ENCODE peak calls at places on chromosomes 4 and X, in four cellular contexts. H is HepG2, Y is K562, A is GM12878. I is an unnamed sample.
A peak's percentile ranks its signal among the peaks of the same experiment; 100 is the strongest.

GRCh38 chrX:118116308-118117068 is at the start of gene KLHL13:
- DNase-seq in H (no peak), A (no peak), Y (peak; percentile 48), I (peak; percentile 41)

GRCh38 chr4:20253799-20254409 is 2.2 kb downstream of the SLIT2 start:
- DNase-seq in H (no peak), Y (no peak), A (no peak), I (peak; percentile 19)

GRCh38 chr4:36320130-36320902 is 38.9 kb downstream of the DTHD1 start:
- DNase-seq in H (no peak), Y (no peak), A (peak; percentile 54), I (no peak)

GRCh38 chr4:96170198-96170597 is 330.3 kb downstream of the PDHA2 start:
- DNase-seq in Y (peak; percentile 74), H (no peak), A (no peak), I (peak; percentile 1)

GRCh38 chrX:13898084-13898483 is 81.2 kb upstream of the GPM6B start:
- DNase-seq in Y (peak; percentile 29), H (no peak), A (peak; percentile 13), I (no peak)

GRCh38 chr4:185142563-185142910 is 529 bp upstream of the SLC25A4 start:
- DNase-seq in A (no peak), H (peak; percentile 37), Y (no peak), I (no peak)

GRCh38 chr4:112604590-112604989 is 32.1 kb downstream of the ZGRF1 start:
- DNase-seq in H (peak; percentile 39), A (peak; percentile 3), Y (peak; percentile 60), I (peak; percentile 1)

GRCh38 chrX:12548341-12548740 is 242.9 kb upstream of the PRPS2 start:
- DNase-seq in Y (peak; percentile 4), A (no peak), H (no peak), I (no peak)

DNA sequence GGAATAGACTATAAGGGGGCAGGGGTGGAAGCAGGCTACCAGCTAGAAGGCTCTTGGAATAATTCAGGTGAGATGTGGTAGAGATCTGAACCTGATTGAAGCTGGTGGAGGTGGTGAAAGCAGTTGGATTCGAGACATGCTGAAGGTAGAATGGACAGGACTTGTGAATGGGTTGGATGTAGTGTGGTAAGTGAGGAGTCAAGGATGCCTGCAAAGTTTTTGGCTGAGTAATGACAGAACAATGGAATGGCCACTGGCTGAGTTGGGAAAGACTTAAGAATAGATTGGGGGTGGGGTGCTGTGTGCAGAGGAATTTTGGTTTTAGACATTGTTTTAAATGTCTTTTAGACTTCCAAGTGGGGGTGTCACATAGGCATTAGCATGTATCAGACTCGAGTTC is 33.5 kb downstream of the HPF1 start:
- DNase-seq in A (no peak), Y (no peak), H (no peak), I (no peak)
- TF ChIP-seq POLR2AphosphoS5 in A (no peak), Y (peak; percentile 50), H (no peak), I (peak; percentile 18)

GRCh38 chr4:154985673-154986072 is 204.6 kb downstream of the RBM46 start:
- DNase-seq in Y (no peak), A (no peak), H (no peak), I (no peak)

GRCh38 chr4:154984616-154985015 is 203.5 kb downstream of the RBM46 start:
- DNase-seq in H (no peak), Y (no peak), A (no peak), I (no peak)

GRCh38 chr4:154983714-154984113 is 202.6 kb downstream of the RBM46 start:
- DNase-seq in A (no peak), H (no peak), Y (no peak), I (no peak)

GRCh38 chr4:154984148-154984547 is 203.1 kb downstream of the RBM46 start:
- DNase-seq in Y (no peak), H (no peak), A (peak; percentile 32), I (no peak)

DNA sequence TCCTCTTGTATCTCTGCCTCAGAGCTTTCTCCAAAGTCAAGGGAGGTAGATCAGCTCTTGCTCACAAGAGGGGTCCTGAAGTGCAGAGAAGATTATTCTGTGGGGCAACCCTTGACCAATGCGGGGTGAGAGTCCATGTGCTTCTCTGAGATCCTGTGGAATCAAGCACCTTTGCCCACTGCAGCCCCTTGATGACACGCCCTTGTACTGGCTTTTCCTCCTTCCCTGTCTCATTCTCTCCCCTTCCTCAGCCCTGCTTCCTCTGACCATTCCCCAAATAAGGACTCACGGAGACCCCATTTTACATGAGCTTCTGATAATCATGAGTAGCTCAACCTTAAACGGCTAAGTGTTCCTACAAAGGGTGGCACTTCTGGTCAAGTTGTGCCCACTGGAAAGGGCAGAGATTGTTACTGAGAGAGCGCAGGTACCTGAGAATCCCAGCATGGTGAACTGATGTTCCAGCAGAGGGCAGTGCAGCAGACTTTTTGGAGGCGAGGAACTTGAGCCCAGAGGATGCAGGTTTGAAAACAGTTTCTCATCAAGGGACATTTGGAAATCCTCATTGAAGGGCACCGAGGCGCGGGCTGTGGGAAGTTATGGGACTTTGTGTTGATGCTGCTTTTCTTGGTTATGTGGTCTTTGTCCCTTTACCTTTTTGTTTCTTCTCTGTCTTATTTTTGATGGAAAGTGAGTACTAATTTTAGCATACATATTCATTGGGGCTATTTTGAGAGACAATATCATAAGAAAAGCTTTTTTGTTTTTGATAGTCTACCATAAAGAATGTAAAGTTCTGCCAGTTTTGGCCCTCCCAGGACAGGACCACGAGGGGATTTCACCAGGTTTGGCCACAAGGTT is 201.3 kb downstream of the RBM46 start:
- DNase-seq in Y (peak; percentile 42), H (peak; percentile 32), A (peak; percentile 15), I (no peak)
- TF ChIP-seq TAF1 in Y (no peak), H (no peak), A (no peak), I (no peak)

GRCh38 chrX:2931612-2932011 is 2.5 kb upstream of the ARSD start:
- DNase-seq in H (no peak), Y (no peak), A (no peak), I (no peak)

GRCh38 chrX:2926664-2927275 is 2.4 kb downstream of the ARSD start:
- DNase-seq in Y (no peak), A (no peak), H (no peak), I (no peak)

GRCh38 chrX:2931155-2931554 is 2.0 kb upstream of the ARSD start:
- DNase-seq in H (no peak), Y (no peak), A (no peak), I (no peak)

GRCh38 chrX:2928583-2929434 is at the start of gene ARSD:
- DNase-seq in A (no peak), H (peak; percentile 74), Y (no peak), I (peak; percentile 30)

GRCh38 chrX:2928127-2928582 is 984 bp downstream of the ARSD start:
- DNase-seq in A (no peak), Y (no peak), H (peak; percentile 55), I (no peak)
- TF ChIP-seq POLR2A in A (no peak), Y (no peak), H (no peak), I (no peak)

GRCh38 chr4:48025005-48025404 is 8.4 kb downstream of the NIPAL1 start:
- DNase-seq in H (no peak), A (no peak), Y (no peak), I (no peak)
- TF ChIP-seq POLR2AphosphoS5 in H (no peak), A (no peak), Y (no peak), I (no peak)

GRCh38 chrX:153060095-153060445 is 3.8 kb downstream of the PNMA3 start:
- DNase-seq in A (no peak), Y (no peak), H (no peak), I (no peak)

GRCh38 chrX:153057281-153057680 is 1.0 kb downstream of the PNMA3 start:
- DNase-seq in Y (no peak), H (no peak), A (no peak), I (no peak)

GRCh38 chrX:153059191-153060094 is 3.2 kb downstream of the PNMA3 start:
- DNase-seq in H (no peak), A (no peak), Y (no peak), I (no peak)

GRCh38 chrX:153052534-153052933 is 3.7 kb upstream of the PNMA3 start:
- DNase-seq in A (no peak), H (no peak), Y (no peak), I (no peak)

DNA sequence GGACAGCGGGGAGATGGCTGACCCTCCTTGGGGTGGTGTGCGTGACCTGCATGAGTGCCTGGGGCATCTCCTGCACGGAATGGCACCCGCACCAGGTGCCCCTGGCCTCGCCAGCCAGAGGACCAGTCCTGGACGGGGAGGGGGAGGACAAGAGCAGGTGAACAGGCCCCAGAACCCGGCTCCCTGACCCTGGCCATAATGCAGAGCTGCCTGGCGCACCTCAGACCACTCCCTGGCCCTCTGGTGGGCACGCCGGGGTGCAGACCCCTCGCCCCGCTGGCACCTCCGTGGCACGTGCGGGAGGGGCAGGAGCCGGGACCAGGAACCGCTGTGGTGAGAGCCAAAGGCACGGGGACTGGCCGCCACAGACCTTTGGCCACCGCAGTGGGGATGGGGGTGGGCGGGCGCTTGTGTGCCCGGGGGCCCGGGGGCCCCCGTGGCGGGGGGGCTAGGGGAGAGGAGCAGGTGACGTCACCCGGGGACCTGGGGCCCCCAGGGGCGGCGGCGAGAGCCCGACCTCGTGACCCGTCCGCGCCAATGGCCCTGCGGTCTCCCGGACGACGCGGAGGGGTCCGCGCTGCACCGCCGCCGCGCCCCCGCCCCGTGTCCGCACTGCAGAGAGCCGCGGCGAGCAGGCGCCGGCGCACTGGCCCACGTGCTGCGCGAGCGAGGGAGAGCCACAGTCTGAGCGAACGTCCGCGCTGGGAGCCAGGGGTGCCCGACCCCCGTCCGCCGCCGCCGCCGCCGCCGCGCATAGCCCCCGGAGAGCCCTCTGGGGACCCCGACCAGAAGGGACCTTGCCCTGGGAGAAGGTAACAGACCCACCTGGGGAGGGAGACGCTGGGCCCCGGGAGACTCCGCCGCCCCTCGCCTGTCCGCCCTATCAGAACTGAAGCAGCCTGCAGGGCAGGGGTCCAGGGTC is at the start of gene PNMA3:
- DNase-seq in Y (no peak), A (no peak), H (no peak), I (no peak)
- TF ChIP-seq TAF1 in Y (no peak), A (no peak), H (no peak), I (no peak)

GRCh38 chr4:38867478-38868054 is at the start of gene FAM114A1:
- DNase-seq in A (no peak), H (peak; percentile 51), Y (peak; percentile 86), I (peak; percentile 79)
- TF ChIP-seq POLR2A in A (peak; percentile 80), H (peak; percentile 56), Y (peak; percentile 67), I (no peak)

GRCh38 chr4:23931489-23931830 is 41.6 kb upstream of the PPARGC1A start:
- DNase-seq in A (no peak), H (no peak), Y (no peak), I (no peak)

GRCh38 chr4:23929248-23929647 is 39.4 kb upstream of the PPARGC1A start:
- DNase-seq in H (no peak), A (no peak), Y (no peak), I (no peak)

GRCh38 chr4:23932186-23932585 is 42.3 kb upstream of the PPARGC1A start:
- DNase-seq in A (no peak), Y (no peak), H (no peak), I (no peak)

GRCh38 chr4:23932935-23933334 is 43.1 kb upstream of the PPARGC1A start:
- DNase-seq in H (no peak), Y (no peak), A (no peak), I (no peak)

GRCh38 chr4:23930750-23931488 is 41.1 kb upstream of the PPARGC1A start:
- DNase-seq in H (peak; percentile 75), Y (no peak), A (no peak), I (no peak)
- TF ChIP-seq POLR2AphosphoS5 in H (no peak), Y (no peak), A (no peak), I (no peak)

I was measured in GM12892.